ENCODE peak calls at places on chromosomes 4 and X, in seven cellular contexts. V, S, F, W, E, Q and K are unnamed samples.

GRCh38 chr4:88720749-88721428 is 23.3 kb upstream of the NAP1L5 start:
- DNase-seq in E (no peak), S (no peak), Q (no peak), W (no peak), F (no peak), V (no peak), K (no peak)

GRCh38 chr4:152165146-152165545 is 370.7 kb downstream of the FBXW7 start:
- DNase-seq in E (no peak), W (no peak), S (no peak), V (no peak), Q (no peak), F (no peak), K (peak)

GRCh38 chr4:103994059-103994458 is 274.3 kb upstream of the TACR3 start:
- DNase-seq in E (no peak), V (no peak), S (no peak), Q (no peak), W (no peak), F (no peak), K (peak)

GRCh38 chr4:134958862-134959261 is 757.3 kb upstream of the PABPC4L start:
- DNase-seq in V (no peak), S (no peak), Q (no peak), F (no peak), W (no peak), E (no peak), K (no peak)

GRCh38 chrX:54386314-54386713 is 28.5 kb upstream of the WNK3 start:
- DNase-seq in V (no peak), S (no peak), W (no peak), E (no peak), Q (no peak), F (no peak), K (peak)

GRCh38 chr4:170089743-170090666 is at the start of gene AADAT:
- DNase-seq in S (peak), E (no peak), V (peak), F (no peak), W (peak), Q (no peak), K (peak)

GRCh38 chr4:129110931-129111330 is 15.0 kb downstream of the C4orf33 start:
- DNase-seq in S (no peak), Q (no peak), W (no peak), F (no peak), V (no peak), E (no peak), K (no peak)

GRCh38 chr4:163063891-163064290 is 102.8 kb downstream of the NAF1 start:
- DNase-seq in Q (no peak), E (no peak), S (no peak), W (no peak), F (no peak), V (peak), K (peak)

GRCh38 chr4:144591401-144591800 is 54.6 kb upstream of the HHIP start:
- DNase-seq in F (no peak), V (peak), Q (no peak), W (peak), S (no peak), E (no peak), K (peak)

GRCh38 chr4:145734576-145735329 is 54.8 kb downstream of the C4orf51 start:
- DNase-seq in V (peak), F (no peak), E (no peak), Q (no peak), W (peak), S (peak), K (peak)

GRCh38 chr4:1575418-1576199 is 108.5 kb downstream of the FAM53A start:
- DNase-seq in Q (no peak), S (peak), E (no peak), F (no peak), W (no peak), V (no peak), K (no peak)

GRCh38 chr4:153438916-153439756 is 27.0 kb upstream of the TMEM131L start:
- DNase-seq in W (no peak), Q (no peak), F (peak), V (no peak), S (no peak), E (no peak), K (no peak)

GRCh38 chrX:153969125-153969903 is 2.3 kb downstream of the HCFC1 start:
- DNase-seq in E (no peak), F (no peak), Q (no peak), W (no peak), V (no peak), S (no peak), K (no peak)

GRCh38 chr4:76611164-76611563 is 176.1 kb downstream of the SHROOM3 start:
- DNase-seq in S (no peak), E (no peak), W (no peak), Q (no peak), V (peak), F (no peak), K (no peak)